ENCODE peak calls at places on chromosomes 1 and 21, in eight cellular contexts. M is effector memory CD8-positive, alpha-beta T cell; E is activated CD4-positive, alpha-beta memory T cell treated with anti-CD3 and anti-CD28 coated beads for 36 hours; V is left ventricle myocardium superior; B is stimulated activated CD4-positive, alpha-beta T cell treated with anti-CD3 and anti-CD28 coated beads, TNF-alpha, amount 100 ng/mL, for 4 hours; H is fibroblast of lung; A is epithelial cell of esophagus; P is GM04504. X is an unnamed sample.

GRCh38 chr1:206703647-206704046 is 18.9 kb downstream of the MAPKAPK2 start:
- DNase-seq in H (no peak), A (no peak), V (no peak), M (peak; percentile 43), P (no peak), B (peak; percentile 45), E (peak; percentile 80), X (no peak)

GRCh38 chr1:232743999-232744398 is 61.2 kb upstream of the MAP10 start:
- DNase-seq in B (no peak), H (no peak), V (no peak), A (no peak), P (no peak), E (no peak), M (no peak), X (no peak)

GRCh38 chr1:168482106-168482505 is 61.7 kb downstream of the XCL2 start:
- DNase-seq in V (no peak), H (no peak), B (no peak), P (no peak), M (no peak), A (no peak), E (no peak), X (no peak)

GRCh38 chr1:29249170-29249691 is 12.9 kb downstream of the PTPRU start:
- DNase-seq in B (no peak), P (no peak), E (no peak), V (no peak), H (no peak), M (no peak), A (peak; percentile 39), X (no peak)

GRCh38 chr1:211169353-211169752 is 35.4 kb upstream of the KCNH1 start:
- DNase-seq in B (no peak), H (no peak), P (no peak), M (no peak), V (no peak), A (no peak), E (no peak), X (no peak)

GRCh38 chr1:6465461-6466005 is 440 bp downstream of the TNFRSF25 start:
- DNase-seq in V (no peak), B (no peak), M (peak; percentile 39), E (peak; percentile 64), A (no peak), H (no peak), P (no peak), X (no peak)

GRCh38 chr1:60828944-60829343 is 253.4 kb upstream of the NFIA start:
- DNase-seq in B (no peak), A (no peak), P (no peak), E (no peak), V (no peak), H (no peak), M (no peak), X (no peak)

GRCh38 chr1:29708818-29709710 is 472.7 kb downstream of the PTPRU start:
- DNase-seq in P (peak; percentile 51), B (no peak), H (peak; percentile 60), V (no peak), M (no peak), E (no peak), A (peak; percentile 79), X (no peak)

GRCh38 chr21:36705679-36706481 is 7.0 kb downstream of the SIM2 start:
- DNase-seq in P (no peak), E (peak; percentile 16), B (no peak), V (no peak), M (no peak), H (no peak), A (no peak), X (no peak)

GRCh38 chr1:61226791-61227567 is 144.6 kb downstream of the NFIA start:
- DNase-seq in A (peak; percentile 62), M (no peak), V (no peak), H (peak; percentile 35), B (no peak), P (no peak), E (no peak), X (no peak)

GRCh38 chr1:24870551-24871195 is 59.4 kb downstream of the RUNX3 start:
- DNase-seq in H (no peak), A (no peak), B (no peak), P (no peak), M (no peak), V (no peak), E (peak; percentile 22), X (peak; percentile 53)

GRCh38 chr1:226310637-226311195 is 1.8 kb upstream of the LIN9 start:
- DNase-seq in E (no peak), B (no peak), V (no peak), P (no peak), A (peak; percentile 82), H (no peak), M (no peak), X (no peak)

GRCh38 chr21:43627527-43627926 is 31.8 kb downstream of the HSF2BP start:
- DNase-seq in B (no peak), A (no peak), V (no peak), H (no peak), M (no peak), E (no peak), P (no peak), X (no peak)

GRCh38 chr1:3066826-3067225 is 2.2 kb upstream of the PRDM16 start:
- DNase-seq in V (peak; percentile 38), H (no peak), E (no peak), M (no peak), P (no peak), A (no peak), B (no peak), X (no peak)

GRCh38 chr1:67715819-67716218 is 30.8 kb downstream of the GADD45A start:
- DNase-seq in M (no peak), P (no peak), E (no peak), A (no peak), B (no peak), V (no peak), H (no peak), X (no peak)